ENCODE peak calls at places on chromosome 5, in seven cellular contexts. One of them, this sample, is unnamed.

GRCh38 chr5:120703923-120704445 is 239.9 kb downstream of the PRR16 start:
- DNase-seq in head of caudate nucleus: no peak
- DNase-seq in stimulated activated naive B cell treated with anti-CD40 and anti-IgM and Interleukin-4, amounts not matched to agents 10 μg/mL and 1 μg/mL and 100 μg/mL, for 72 hours: no peak
- DNase-seq in neural progenitor cell: peak; percentile 3
- DNase-seq in hippocampal formation: no peak
- DNase-seq in T-helper 2 cell: no peak
- DNase-seq in skeletal muscle cell: no peak
- DNase-seq in this sample: no peak

GRCh38 chr5:84425365-84425764 is 40.7 kb upstream of the EDIL3 start:
- DNase-seq in head of caudate nucleus: no peak
- DNase-seq in stimulated activated naive B cell treated with anti-CD40 and anti-IgM and Interleukin-4, amounts not matched to agents 10 μg/mL and 1 μg/mL and 100 μg/mL, for 72 hours: no peak
- DNase-seq in neural progenitor cell: peak; percentile 28
- DNase-seq in hippocampal formation: no peak
- DNase-seq in T-helper 2 cell: no peak
- DNase-seq in skeletal muscle cell: no peak
- DNase-seq in this sample: no peak

GRCh38 chr5:15135661-15136060 is 264.1 kb upstream of the ANKH start:
- DNase-seq in head of caudate nucleus: no peak
- DNase-seq in stimulated activated naive B cell treated with anti-CD40 and anti-IgM and Interleukin-4, amounts not matched to agents 10 μg/mL and 1 μg/mL and 100 μg/mL, for 72 hours: no peak
- DNase-seq in neural progenitor cell: no peak
- DNase-seq in hippocampal formation: no peak
- DNase-seq in T-helper 2 cell: no peak
- DNase-seq in skeletal muscle cell: no peak
- DNase-seq in this sample: no peak

GRCh38 chr5:172002310-172002709 is 4.1 kb downstream of the FBXW11 start:
- DNase-seq in head of caudate nucleus: no peak
- DNase-seq in stimulated activated naive B cell treated with anti-CD40 and anti-IgM and Interleukin-4, amounts not matched to agents 10 μg/mL and 1 μg/mL and 100 μg/mL, for 72 hours: no peak
- DNase-seq in neural progenitor cell: peak; percentile 57
- DNase-seq in hippocampal formation: no peak
- DNase-seq in T-helper 2 cell: no peak
- DNase-seq in skeletal muscle cell: no peak
- DNase-seq in this sample: no peak

GRCh38 chr5:149056611-149057165 is 6.2 kb downstream of the SH3TC2 start:
- DNase-seq in head of caudate nucleus: no peak
- DNase-seq in stimulated activated naive B cell treated with anti-CD40 and anti-IgM and Interleukin-4, amounts not matched to agents 10 μg/mL and 1 μg/mL and 100 μg/mL, for 72 hours: no peak
- DNase-seq in neural progenitor cell: no peak
- DNase-seq in hippocampal formation: no peak
- DNase-seq in T-helper 2 cell: no peak
- DNase-seq in skeletal muscle cell: no peak
- DNase-seq in this sample: no peak

GRCh38 chr5:132008961-132009680 is 2.3 kb downstream of the ACSL6 start:
- DNase-seq in head of caudate nucleus: no peak
- DNase-seq in stimulated activated naive B cell treated with anti-CD40 and anti-IgM and Interleukin-4, amounts not matched to agents 10 μg/mL and 1 μg/mL and 100 μg/mL, for 72 hours: no peak
- DNase-seq in neural progenitor cell: no peak
- DNase-seq in hippocampal formation: no peak
- DNase-seq in T-helper 2 cell: no peak
- DNase-seq in skeletal muscle cell: no peak
- DNase-seq in this sample: no peak

GRCh38 chr5:124655943-124656459 is 90.4 kb downstream of the ZNF608 start:
- DNase-seq in head of caudate nucleus: no peak
- DNase-seq in stimulated activated naive B cell treated with anti-CD40 and anti-IgM and Interleukin-4, amounts not matched to agents 10 μg/mL and 1 μg/mL and 100 μg/mL, for 72 hours: no peak
- DNase-seq in neural progenitor cell: no peak
- DNase-seq in hippocampal formation: no peak
- DNase-seq in T-helper 2 cell: no peak
- DNase-seq in skeletal muscle cell: peak; percentile 71
- DNase-seq in this sample: no peak

GRCh38 chr5:41722359-41722950 is 147.8 kb downstream of the OXCT1 start:
- DNase-seq in head of caudate nucleus: no peak
- DNase-seq in stimulated activated naive B cell treated with anti-CD40 and anti-IgM and Interleukin-4, amounts not matched to agents 10 μg/mL and 1 μg/mL and 100 μg/mL, for 72 hours: no peak
- DNase-seq in neural progenitor cell: no peak
- DNase-seq in hippocampal formation: no peak
- DNase-seq in T-helper 2 cell: no peak
- DNase-seq in skeletal muscle cell: peak; percentile 5
- DNase-seq in this sample: no peak

GRCh38 chr5:120465281-120465961 is 1.3 kb downstream of the PRR16 start:
- DNase-seq in head of caudate nucleus: peak; percentile 20
- DNase-seq in stimulated activated naive B cell treated with anti-CD40 and anti-IgM and Interleukin-4, amounts not matched to agents 10 μg/mL and 1 μg/mL and 100 μg/mL, for 72 hours: no peak
- DNase-seq in neural progenitor cell: peak; percentile 73
- DNase-seq in hippocampal formation: peak; percentile 27
- DNase-seq in T-helper 2 cell: no peak
- DNase-seq in skeletal muscle cell: no peak
- DNase-seq in this sample: no peak

GRCh38 chr5:32138839-32139493 is 35.2 kb downstream of the GOLPH3 start:
- DNase-seq in head of caudate nucleus: no peak
- DNase-seq in stimulated activated naive B cell treated with anti-CD40 and anti-IgM and Interleukin-4, amounts not matched to agents 10 μg/mL and 1 μg/mL and 100 μg/mL, for 72 hours: no peak
- DNase-seq in neural progenitor cell: peak; percentile 5
- DNase-seq in hippocampal formation: no peak
- DNase-seq in T-helper 2 cell: peak; percentile 56
- DNase-seq in skeletal muscle cell: peak; percentile 13
- DNase-seq in this sample: no peak

GRCh38 chr5:71932131-71932635 is 175.1 kb upstream of the MAP1B start:
- DNase-seq in head of caudate nucleus: no peak
- DNase-seq in stimulated activated naive B cell treated with anti-CD40 and anti-IgM and Interleukin-4, amounts not matched to agents 10 μg/mL and 1 μg/mL and 100 μg/mL, for 72 hours: no peak
- DNase-seq in neural progenitor cell: no peak
- DNase-seq in hippocampal formation: no peak
- DNase-seq in T-helper 2 cell: no peak
- DNase-seq in skeletal muscle cell: no peak
- DNase-seq in this sample: no peak

GRCh38 chr5:55324815-55325418 is 17.1 kb downstream of the MTREX start:
- DNase-seq in head of caudate nucleus: no peak
- DNase-seq in stimulated activated naive B cell treated with anti-CD40 and anti-IgM and Interleukin-4, amounts not matched to agents 10 μg/mL and 1 μg/mL and 100 μg/mL, for 72 hours: no peak
- DNase-seq in neural progenitor cell: peak; percentile 20
- DNase-seq in hippocampal formation: no peak
- DNase-seq in T-helper 2 cell: no peak
- DNase-seq in skeletal muscle cell: no peak
- DNase-seq in this sample: no peak

GRCh38 chr5:133763744-133764143 is 151.4 kb upstream of the FSTL4 start:
- DNase-seq in head of caudate nucleus: no peak
- DNase-seq in stimulated activated naive B cell treated with anti-CD40 and anti-IgM and Interleukin-4, amounts not matched to agents 10 μg/mL and 1 μg/mL and 100 μg/mL, for 72 hours: no peak
- DNase-seq in neural progenitor cell: no peak
- DNase-seq in hippocampal formation: no peak
- DNase-seq in T-helper 2 cell: no peak
- DNase-seq in skeletal muscle cell: no peak
- DNase-seq in this sample: no peak

GRCh38 chr5:80140496-80140895 is 105.3 kb downstream of the THBS4 start:
- DNase-seq in head of caudate nucleus: no peak
- DNase-seq in stimulated activated naive B cell treated with anti-CD40 and anti-IgM and Interleukin-4, amounts not matched to agents 10 μg/mL and 1 μg/mL and 100 μg/mL, for 72 hours: no peak
- DNase-seq in neural progenitor cell: no peak
- DNase-seq in hippocampal formation: no peak
- DNase-seq in T-helper 2 cell: peak; percentile 46
- DNase-seq in skeletal muscle cell: no peak
- DNase-seq in this sample: no peak